ENCODE peak calls at places on chromosomes 4 and X, in seven cellular contexts. N, B, E, Y, X, V and Z are unnamed samples.

GRCh38 chrX:111568356-111568755 is 56.9 kb downstream of the SERTM2 start:
- DNase-seq in N (peak), B (no peak), E (peak), Y (peak), X (no peak), V (no peak), Z (peak)

GRCh38 chr4:101018836-101019235 is 328.5 kb downstream of the PPP3CA start:
- DNase-seq in N (no peak), B (no peak), E (no peak), Y (no peak), X (no peak), V (no peak), Z (no peak)

GRCh38 chr4:176432811-176433540 is 113.2 kb downstream of the SPCS3 start:
- DNase-seq in N (no peak), B (no peak), E (peak), Y (no peak), X (no peak), V (no peak), Z (no peak)

GRCh38 chr4:184439856-184440592 is 34.3 kb downstream of the IRF2 start:
- DNase-seq in N (no peak), B (no peak), E (peak), Y (no peak), X (no peak), V (no peak), Z (no peak)

GRCh38 chr4:123784626-123785025 is 388.0 kb downstream of the SPRY1 start:
- DNase-seq in N (no peak), B (no peak), E (no peak), Y (no peak), X (no peak), V (no peak), Z (no peak)

GRCh38 chr4:69858683-69859082 is 1.3 kb downstream of the SULT1E1 start:
- DNase-seq in N (peak), B (no peak), E (peak), Y (peak), X (no peak), V (no peak), Z (peak)

GRCh38 chr4:94127707-94128328 is 79.8 kb upstream of the SMARCAD1 start:
- DNase-seq in N (peak), B (no peak), E (peak), Y (peak), X (no peak), V (no peak), Z (peak)

GRCh38 chr4:134421734-134422133 is 220.1 kb upstream of the PABPC4L start:
- DNase-seq in N (no peak), B (no peak), E (no peak), Y (no peak), X (no peak), V (no peak), Z (no peak)

GRCh38 chr4:168057412-168057811 is 34.9 kb upstream of the ANXA10 start:
- DNase-seq in N (no peak), B (no peak), E (no peak), Y (no peak), X (no peak), V (no peak), Z (no peak)

GRCh38 chr4:146256328-146256727 is 42.0 kb downstream of the REELD1 start:
- DNase-seq in N (no peak), B (no peak), E (no peak), Y (no peak), X (no peak), V (no peak), Z (no peak)

GRCh38 chrX:153495362-153495751 is 577 bp downstream of the BGN start:
- DNase-seq in N (no peak), B (no peak), E (peak), Y (peak), X (no peak), V (no peak), Z (no peak)

GRCh38 chr4:143986173-143986572 is 33.0 kb downstream of the GYPB start:
- DNase-seq in N (no peak), B (no peak), E (no peak), Y (no peak), X (no peak), V (no peak), Z (no peak)

GRCh38 chrX:20378291-20378920 is 111.7 kb upstream of the RPS6KA3 start:
- DNase-seq in N (no peak), B (no peak), E (no peak), Y (peak), X (no peak), V (peak), Z (peak)